ENCODE peak calls at places on chromosome 18, in seven cellular contexts. One of them, this sample, is unnamed.

GRCh38 chr18:78875268-78875997 is 104.2 kb upstream of the SALL3 start:
- DNase-seq in A549: peak; percentile 36
- DNase-seq in adrenal gland: peak; percentile 61
- DNase-seq in ovary: no peak
- DNase-seq in spleen: no peak
- DNase-seq in H1: peak; percentile 73
- DNase-seq in transverse colon: peak; percentile 25
- DNase-seq in this sample: peak; percentile 35

GRCh38 chr18:45423664-45424063 is 191.6 kb upstream of the SLC14A2 start:
- DNase-seq in A549: no peak
- DNase-seq in adrenal gland: no peak
- DNase-seq in ovary: no peak
- DNase-seq in spleen: no peak
- DNase-seq in H1: no peak
- DNase-seq in transverse colon: no peak
- DNase-seq in this sample: no peak

GRCh38 chr18:50179465-50179864 is 15.5 kb downstream of the MYO5B start:
- DNase-seq in A549: no peak
- DNase-seq in adrenal gland: no peak
- DNase-seq in ovary: no peak
- DNase-seq in spleen: no peak
- DNase-seq in H1: no peak
- DNase-seq in transverse colon: no peak
- DNase-seq in this sample: no peak

GRCh38 chr18:48279312-48279711 is 129.9 kb downstream of the ZBTB7C start:
- DNase-seq in A549: no peak
- DNase-seq in adrenal gland: no peak
- DNase-seq in ovary: no peak
- DNase-seq in spleen: no peak
- DNase-seq in H1: peak; percentile 14
- DNase-seq in transverse colon: no peak
- DNase-seq in this sample: no peak

GRCh38 chr18:27793013-27793412 is 383.9 kb downstream of the CDH2 start:
- DNase-seq in A549: no peak
- DNase-seq in adrenal gland: no peak
- DNase-seq in ovary: no peak
- DNase-seq in spleen: no peak
- DNase-seq in H1: no peak
- DNase-seq in transverse colon: no peak
- DNase-seq in this sample: no peak

GRCh38 chr18:2102022-2102421 is 469.3 kb downstream of the METTL4 start:
- DNase-seq in A549: no peak
- DNase-seq in adrenal gland: no peak
- DNase-seq in ovary: no peak
- DNase-seq in spleen: no peak
- DNase-seq in H1: no peak
- DNase-seq in transverse colon: no peak
- DNase-seq in this sample: no peak

GRCh38 chr18:68638613-68639012 is 76.3 kb downstream of the TMX3 start:
- DNase-seq in A549: no peak
- DNase-seq in adrenal gland: no peak
- DNase-seq in ovary: no peak
- DNase-seq in spleen: no peak
- DNase-seq in H1: no peak
- DNase-seq in transverse colon: no peak
- DNase-seq in this sample: no peak

GRCh38 chr18:7885763-7886295 is 318.7 kb downstream of the PTPRM start:
- DNase-seq in A549: no peak
- DNase-seq in adrenal gland: no peak
- DNase-seq in ovary: no peak
- DNase-seq in spleen: no peak
- DNase-seq in H1: no peak
- DNase-seq in transverse colon: no peak
- DNase-seq in this sample: no peak

GRCh38 chr18:63405986-63406385 is 16.3 kb downstream of the VPS4B start:
- DNase-seq in A549: no peak
- DNase-seq in adrenal gland: peak; percentile 86
- DNase-seq in ovary: no peak
- DNase-seq in spleen: no peak
- DNase-seq in H1: no peak
- DNase-seq in transverse colon: no peak
- DNase-seq in this sample: no peak

GRCh38 chr18:22667616-22668422 is 250.1 kb upstream of the CTAGE1 start:
- DNase-seq in A549: peak; percentile 19
- DNase-seq in adrenal gland: no peak
- DNase-seq in ovary: no peak
- DNase-seq in spleen: no peak
- DNase-seq in H1: no peak
- DNase-seq in transverse colon: no peak
- DNase-seq in this sample: no peak

GRCh38 chr18:69518989-69519388 is 118.3 kb downstream of the DOK6 start:
- DNase-seq in A549: no peak
- DNase-seq in adrenal gland: no peak
- DNase-seq in ovary: no peak
- DNase-seq in spleen: no peak
- DNase-seq in H1: no peak
- DNase-seq in transverse colon: no peak
- DNase-seq in this sample: no peak

GRCh38 chr18:45670281-45670962 is 53.6 kb upstream of the SLC14A1 start:
- DNase-seq in A549: no peak
- DNase-seq in adrenal gland: peak; percentile 80
- DNase-seq in ovary: no peak
- DNase-seq in spleen: no peak
- DNase-seq in H1: no peak
- DNase-seq in transverse colon: no peak
- DNase-seq in this sample: no peak

GRCh38 chr18:23939896-23940295 is 74.7 kb upstream of the TTC39C start:
- DNase-seq in A549: no peak
- DNase-seq in adrenal gland: no peak
- DNase-seq in ovary: no peak
- DNase-seq in spleen: no peak
- DNase-seq in H1: no peak
- DNase-seq in transverse colon: no peak
- DNase-seq in this sample: no peak

GRCh38 chr18:25433590-25433989 is 81.6 kb upstream of the ZNF521 start:
- DNase-seq in A549: no peak
- DNase-seq in adrenal gland: no peak
- DNase-seq in ovary: no peak
- DNase-seq in spleen: no peak
- DNase-seq in H1: no peak
- DNase-seq in transverse colon: no peak
- DNase-seq in this sample: no peak

GRCh38 chr18:34978953-34979608 is 62.1 kb upstream of the MAPRE2 start:
- DNase-seq in A549: peak; percentile 87
- DNase-seq in adrenal gland: peak; percentile 83
- DNase-seq in ovary: peak; percentile 35
- DNase-seq in spleen: peak; percentile 73
- DNase-seq in H1: no peak
- DNase-seq in transverse colon: peak; percentile 74
- DNase-seq in this sample: no peak
- TF ChIP-seq POLR2A in A549: no peak
- TF ChIP-seq POLR2A in adrenal gland: no peak
- TF ChIP-seq POLR2A in ovary: no peak
- TF ChIP-seq POLR2A in spleen: no peak
- TF ChIP-seq POLR2A in H1: no peak
- TF ChIP-seq POLR2A in transverse colon: peak; percentile 12
- TF ChIP-seq POLR2A in this sample: no peak

DNA sequence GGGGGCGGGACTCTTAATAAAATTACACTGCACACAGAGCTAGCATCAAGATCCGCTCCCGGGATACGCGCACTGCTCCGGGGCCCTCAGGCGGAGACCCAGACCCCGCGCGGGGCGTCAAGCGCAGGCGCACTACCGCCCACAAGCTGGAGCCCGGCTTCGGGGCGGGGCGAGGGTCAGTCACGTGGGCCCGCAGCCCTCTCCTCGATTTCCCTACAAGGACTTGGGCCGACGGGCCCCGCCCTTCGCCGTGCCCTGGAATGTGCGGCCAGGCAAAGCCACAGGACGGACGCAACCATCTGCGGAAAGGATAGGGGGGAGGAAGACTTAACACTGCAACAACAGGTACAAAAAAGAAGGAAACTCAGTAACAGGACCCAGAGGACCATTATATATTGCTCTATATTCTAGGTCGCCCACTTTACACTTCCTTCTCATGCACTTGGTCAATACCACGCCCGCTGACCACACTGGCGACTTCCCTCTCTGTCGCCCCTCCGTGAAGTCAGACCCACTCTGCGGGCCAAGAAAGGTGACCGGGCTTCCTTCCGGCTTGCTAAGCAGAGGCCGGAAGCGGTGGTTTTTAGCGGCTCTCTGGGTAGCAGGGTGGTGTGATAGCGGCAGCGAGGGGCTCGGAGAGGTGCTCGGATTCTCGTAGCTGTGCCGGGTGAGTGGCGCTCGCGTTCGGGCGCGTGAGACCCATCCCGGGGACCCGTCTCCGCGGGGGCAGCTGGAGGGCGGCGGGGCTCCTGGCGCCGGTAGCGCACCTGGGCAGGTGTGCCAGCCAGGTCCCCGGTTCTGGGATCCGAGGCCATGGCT is at the start of gene MYL12A:
- DNase-seq in A549: peak; percentile 98
- DNase-seq in adrenal gland: peak; percentile 99
- DNase-seq in ovary: peak; percentile 98
- DNase-seq in spleen: peak; percentile 99
- DNase-seq in H1: peak; percentile 98
- DNase-seq in transverse colon: peak; percentile 98
- DNase-seq in this sample: peak; percentile 80
- TF ChIP-seq POLR2A in A549: peak; percentile 82
- TF ChIP-seq POLR2A in adrenal gland: peak; percentile 93
- TF ChIP-seq POLR2A in ovary: peak; percentile 81
- TF ChIP-seq POLR2A in spleen: peak; percentile 74
- TF ChIP-seq POLR2A in H1: peak; percentile 97
- TF ChIP-seq POLR2A in transverse colon: peak; percentile 99
- TF ChIP-seq POLR2A in this sample: peak; percentile 95

DNA sequence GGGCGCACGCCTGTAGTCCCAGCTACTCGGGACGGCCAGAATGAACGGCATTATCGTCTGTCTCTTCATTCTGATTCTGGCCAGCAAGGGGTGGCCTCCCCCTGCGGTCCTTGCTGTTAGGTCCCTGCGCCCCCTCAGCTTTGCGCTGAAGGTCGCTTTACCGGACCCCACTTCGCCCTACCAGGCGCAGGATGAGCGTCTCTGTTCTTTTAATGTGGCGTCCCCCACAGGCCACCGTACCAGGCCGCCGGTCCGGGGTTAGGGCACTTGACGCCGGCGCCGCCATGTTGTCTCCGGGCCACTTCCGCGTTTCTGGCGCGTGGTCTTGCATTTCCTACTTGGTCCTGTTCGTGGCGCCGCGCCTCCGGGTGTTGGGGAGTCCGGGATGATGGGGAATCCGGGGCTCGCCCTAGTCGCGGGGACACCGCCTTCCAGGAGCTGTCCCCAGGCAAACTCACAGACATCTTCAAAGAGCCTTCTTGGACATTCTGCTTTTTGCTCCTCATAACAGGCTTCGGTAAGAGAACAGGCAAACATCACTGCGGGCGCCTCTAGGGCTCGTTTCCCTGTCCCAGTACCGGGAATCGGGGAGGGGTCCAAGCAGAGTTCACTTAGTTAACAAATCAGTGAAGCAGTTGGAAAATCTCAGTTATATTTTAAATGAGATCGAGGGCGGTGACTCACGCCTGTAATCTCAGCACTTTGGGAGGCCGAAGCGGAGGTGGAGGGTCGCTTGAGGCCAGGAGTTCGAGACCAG is 8.5 kb upstream of the NARS1 start:
- DNase-seq in A549: peak; percentile 95
- DNase-seq in adrenal gland: peak; percentile 98
- DNase-seq in ovary: peak; percentile 96
- DNase-seq in spleen: peak; percentile 99
- DNase-seq in H1: peak; percentile 97
- DNase-seq in transverse colon: peak; percentile 98
- DNase-seq in this sample: peak; percentile 82
- TF ChIP-seq POLR2A in A549: peak; percentile 22
- TF ChIP-seq POLR2A in adrenal gland: no peak
- TF ChIP-seq POLR2A in ovary: peak; percentile 3
- TF ChIP-seq POLR2A in spleen: no peak
- TF ChIP-seq POLR2A in H1: peak; percentile 52
- TF ChIP-seq POLR2A in transverse colon: no peak
- TF ChIP-seq POLR2A in this sample: no peak

GRCh38 chr18:657311-657997 is at the start of gene TYMS:
- DNase-seq in A549: peak; percentile 85
- DNase-seq in adrenal gland: peak; percentile 32
- DNase-seq in ovary: peak; percentile 35
- DNase-seq in spleen: peak; percentile 82
- DNase-seq in H1: peak; percentile 81
- DNase-seq in transverse colon: peak; percentile 80
- DNase-seq in this sample: peak; percentile 56

GRCh38 chr18:658947-659533 is 1.6 kb downstream of the TYMS start:
- DNase-seq in A549: no peak
- DNase-seq in adrenal gland: no peak
- DNase-seq in ovary: no peak
- DNase-seq in spleen: no peak
- DNase-seq in H1: no peak
- DNase-seq in transverse colon: no peak
- DNase-seq in this sample: no peak

GRCh38 chr18:659597-659996 is 2.1 kb downstream of the TYMS start:
- DNase-seq in A549: no peak
- DNase-seq in adrenal gland: no peak
- DNase-seq in ovary: no peak
- DNase-seq in spleen: no peak
- DNase-seq in H1: no peak
- DNase-seq in transverse colon: no peak
- DNase-seq in this sample: no peak

GRCh38 chr18:655445-655844 is 2.0 kb upstream of the TYMS start:
- DNase-seq in A549: no peak
- DNase-seq in adrenal gland: no peak
- DNase-seq in ovary: no peak
- DNase-seq in spleen: no peak
- DNase-seq in H1: no peak
- DNase-seq in transverse colon: no peak
- DNase-seq in this sample: no peak

DNA sequence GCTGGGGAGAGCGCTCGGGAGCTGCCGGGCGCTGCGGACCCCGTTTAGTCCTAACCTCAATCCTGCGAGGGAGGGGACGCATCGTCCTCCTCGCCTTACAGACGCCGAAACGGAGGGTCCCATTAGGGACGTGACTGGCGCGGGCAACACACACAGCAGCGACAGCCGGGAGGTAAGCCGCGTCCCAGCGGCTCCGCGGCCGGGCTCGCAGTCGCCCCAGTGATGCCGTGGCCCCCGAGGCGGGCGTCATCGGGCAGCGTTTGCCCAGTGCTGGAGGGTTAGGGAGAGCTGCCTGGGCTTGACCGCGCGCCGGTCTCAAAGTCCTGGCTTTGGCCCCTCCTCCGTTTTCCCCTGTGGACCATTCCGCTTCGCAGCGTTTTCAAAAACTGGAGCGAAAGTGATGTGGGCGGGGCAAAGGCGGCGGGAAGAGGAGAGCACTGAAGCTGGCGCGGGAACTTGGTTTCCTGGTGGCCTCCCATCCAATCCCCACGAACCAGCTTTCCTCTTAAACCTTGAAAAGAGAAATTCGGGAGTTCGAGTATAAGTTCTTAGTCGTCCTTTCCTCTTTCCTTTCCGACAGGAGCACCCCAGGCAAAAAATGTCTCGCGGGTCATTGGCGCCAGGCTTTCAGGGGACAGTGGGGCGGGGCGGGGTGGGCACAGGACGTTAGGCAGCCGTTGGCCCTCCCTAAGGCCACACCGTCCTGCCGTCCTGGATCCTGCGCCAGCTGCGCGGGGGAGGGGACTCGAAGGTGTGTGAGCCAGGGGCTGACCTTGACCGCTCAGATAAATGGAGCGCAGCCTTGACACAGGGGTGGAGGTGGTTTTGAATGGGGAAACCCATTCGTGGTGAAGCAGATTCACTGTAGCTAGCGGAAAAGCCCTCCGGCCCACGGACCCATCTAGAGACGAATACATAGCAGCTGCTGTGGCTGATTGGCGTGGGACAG is 819 bp downstream of the TYMS start:
- DNase-seq in A549: peak; percentile 90
- DNase-seq in adrenal gland: peak; percentile 84
- DNase-seq in ovary: peak; percentile 81
- DNase-seq in spleen: peak; percentile 86
- DNase-seq in H1: peak; percentile 85
- DNase-seq in transverse colon: peak; percentile 91
- DNase-seq in this sample: peak; percentile 72
- TF ChIP-seq POLR2A in A549: peak; percentile 47
- TF ChIP-seq POLR2A in adrenal gland: no peak
- TF ChIP-seq POLR2A in ovary: no peak
- TF ChIP-seq POLR2A in spleen: no peak
- TF ChIP-seq POLR2A in H1: peak; percentile 85
- TF ChIP-seq POLR2A in transverse colon: peak; percentile 63
- TF ChIP-seq POLR2A in this sample: peak; percentile 34

This sample was measured in GM12891.